ENCODE peak calls at places on chromosomes 4 and X, in four cellular contexts. One of them, this sample, is unnamed.

GRCh38 chr4:150828159-150828558 is 186.9 kb downstream of the LRBA start:
- DNase-seq in K562: no peak
- DNase-seq in GM12878: peak
- DNase-seq in HL-60: no peak
- DNase-seq in this sample: no peak

GRCh38 chr4:8165374-8165896 is 6.8 kb upstream of the ABLIM2 start:
- DNase-seq in HL-60: no peak
- DNase-seq in K562: no peak
- DNase-seq in GM12878: no peak
- DNase-seq in this sample: no peak

GRCh38 chrX:67288958-67289641 is 254.7 kb upstream of the AR start:
- DNase-seq in HL-60: no peak
- DNase-seq in GM12878: no peak
- DNase-seq in K562: no peak
- DNase-seq in this sample: no peak

GRCh38 chrX:46573896-46574336 is 351 bp downstream of the CHST7 start:
- DNase-seq in K562: no peak
- DNase-seq in GM12878: no peak
- DNase-seq in HL-60: no peak
- DNase-seq in this sample: no peak

GRCh38 chr4:26455571-26455970 is 34.7 kb downstream of the CCKAR start:
- DNase-seq in GM12878: no peak
- DNase-seq in K562: no peak
- DNase-seq in HL-60: no peak
- DNase-seq in this sample: no peak

GRCh38 chr4:14092741-14093140 is 465.2 kb upstream of the BOD1L1 start:
- DNase-seq in HL-60: no peak
- DNase-seq in K562: no peak
- DNase-seq in GM12878: no peak
- DNase-seq in this sample: no peak

GRCh38 chrX:19875051-19875432 is 12.4 kb downstream of the SH3KBP1 start:
- DNase-seq in K562: no peak
- DNase-seq in HL-60: no peak
- DNase-seq in GM12878: no peak
- DNase-seq in this sample: no peak

GRCh38 chrX:153600032-153600373 is 1.1 kb upstream of the CCNQ start:
- DNase-seq in K562: no peak
- DNase-seq in GM12878: no peak
- DNase-seq in HL-60: no peak
- DNase-seq in this sample: no peak

GRCh38 chr4:152784490-152785195 is 4.9 kb downstream of the ARFIP1 start:
- DNase-seq in HL-60: peak
- DNase-seq in GM12878: no peak
- DNase-seq in K562: peak
- DNase-seq in this sample: no peak

DNA sequence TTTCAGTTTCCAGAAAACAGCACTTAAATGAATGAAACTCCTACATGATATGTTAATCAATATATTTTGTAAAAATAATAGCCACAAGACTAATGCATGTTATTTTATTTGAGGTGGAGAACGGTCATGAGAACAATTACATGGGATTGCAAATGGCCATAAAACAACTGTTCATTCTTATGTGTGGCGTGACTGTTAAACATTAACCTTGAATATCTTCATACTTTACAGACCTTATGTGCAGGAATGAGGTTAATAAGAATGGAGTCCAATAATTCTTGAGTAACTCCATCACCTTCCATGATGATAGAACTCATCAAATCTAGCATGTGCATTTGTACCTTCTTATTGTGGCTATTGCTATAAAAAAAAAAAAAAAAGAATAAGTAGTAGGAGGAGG is 55.3 kb downstream of the PDS5A start:
- DNase-seq in GM12878: no peak
- DNase-seq in K562: no peak
- DNase-seq in HL-60: no peak
- DNase-seq in this sample: no peak
- TF ChIP-seq SPI1 in GM12878: no peak
- TF ChIP-seq SPI1 in K562: no peak
- TF ChIP-seq SPI1 in HL-60: no peak
- TF ChIP-seq SPI1 in this sample: no peak

GRCh38 chrX:39772057-39772832 is 325.5 kb downstream of the BCOR start:
- DNase-seq in HL-60: peak
- DNase-seq in K562: peak
- DNase-seq in GM12878: no peak
- DNase-seq in this sample: no peak
- TF ChIP-seq SPI1 in HL-60: peak
- TF ChIP-seq SPI1 in K562: no peak
- TF ChIP-seq SPI1 in GM12878: no peak
- TF ChIP-seq SPI1 in this sample: no peak

DNA sequence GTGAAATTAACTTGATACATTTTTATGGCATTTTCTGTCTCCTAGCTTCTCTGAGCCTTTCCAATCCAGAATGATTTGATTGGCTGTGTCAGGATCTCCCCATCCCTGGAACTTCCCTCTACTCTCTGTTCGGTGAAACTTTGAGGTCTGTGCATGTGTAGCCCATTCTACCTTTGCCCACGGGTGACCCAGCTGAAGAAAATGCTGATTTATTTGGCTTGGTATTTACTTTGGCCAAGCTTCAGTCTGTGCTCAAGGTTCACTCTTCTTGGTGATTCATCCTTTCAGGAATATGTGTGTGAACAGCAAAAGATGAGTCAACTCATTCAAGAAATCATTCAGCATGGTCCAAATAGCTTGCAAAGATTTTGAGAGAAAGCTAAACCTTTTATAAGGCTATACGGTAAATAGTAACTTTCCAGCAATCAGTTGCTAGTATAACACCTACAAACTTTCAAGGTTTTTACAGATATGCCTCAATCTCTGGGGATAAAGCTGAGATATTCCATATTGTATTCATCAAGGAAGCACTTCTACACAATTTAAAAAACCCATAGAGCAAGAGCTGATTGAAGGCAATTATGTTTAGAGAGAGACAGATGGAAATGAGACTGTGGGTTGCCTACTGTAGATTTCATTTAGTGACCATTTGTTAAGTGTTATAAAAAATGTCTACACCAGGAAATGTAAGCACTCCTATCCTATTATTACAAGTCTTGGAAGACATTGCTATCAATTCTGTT is 233.9 kb upstream of the CXXC4 start:
- DNase-seq in K562: no peak
- DNase-seq in HL-60: no peak
- DNase-seq in GM12878: no peak
- DNase-seq in this sample: no peak
- TF ChIP-seq SPI1 in K562: no peak
- TF ChIP-seq SPI1 in HL-60: no peak
- TF ChIP-seq SPI1 in GM12878: no peak
- TF ChIP-seq SPI1 in this sample: no peak

DNA sequence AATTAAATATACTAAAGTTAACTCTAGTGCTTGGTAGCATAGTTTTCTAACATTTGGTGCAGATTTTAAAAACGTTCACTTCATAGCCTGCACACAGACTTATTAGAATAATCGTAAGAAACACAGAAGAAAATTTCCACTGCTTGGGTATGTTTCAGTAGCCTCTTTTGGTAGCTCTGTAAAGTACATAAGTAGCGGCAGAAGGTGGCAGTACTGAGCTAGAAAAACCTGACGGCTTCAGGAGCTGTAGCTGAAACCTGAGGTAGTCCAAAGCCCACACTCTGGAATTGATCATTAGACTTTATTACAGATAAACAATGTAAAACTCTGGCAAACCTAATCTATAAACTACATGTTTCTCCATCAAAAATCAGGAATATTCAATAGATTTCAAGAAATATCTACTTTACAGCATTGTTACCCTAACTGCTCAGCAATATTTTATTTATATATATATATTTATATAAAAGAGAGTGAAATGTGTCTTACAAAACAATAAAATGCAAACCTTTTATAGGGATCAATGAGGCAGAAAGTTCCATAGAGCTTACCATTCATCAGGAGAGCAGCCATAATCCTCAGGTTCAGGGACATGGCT is 88.2 kb downstream of the ATP8A1 start:
- DNase-seq in GM12878: peak
- DNase-seq in K562: peak
- DNase-seq in HL-60: peak
- DNase-seq in this sample: peak
- TF ChIP-seq SPI1 in GM12878: no peak
- TF ChIP-seq SPI1 in K562: no peak
- TF ChIP-seq SPI1 in HL-60: no peak
- TF ChIP-seq SPI1 in this sample: no peak

GRCh38 chr4:55397521-55398321 is 2.0 kb downstream of the TMEM165 start:
- DNase-seq in K562: no peak
- DNase-seq in GM12878: no peak
- DNase-seq in HL-60: peak
- DNase-seq in this sample: no peak

GRCh38 chr4:55395529-55396304 is at the start of gene TMEM165:
- DNase-seq in HL-60: peak
- DNase-seq in K562: peak
- DNase-seq in GM12878: peak
- DNase-seq in this sample: peak

GRCh38 chr4:55395218-55395528 is 584 bp upstream of the TMEM165 start:
- DNase-seq in GM12878: no peak
- DNase-seq in HL-60: no peak
- DNase-seq in K562: no peak
- DNase-seq in this sample: no peak

GRCh38 chr4:55397024-55397520 is 1.3 kb downstream of the TMEM165 start:
- DNase-seq in GM12878: no peak
- DNase-seq in HL-60: no peak
- DNase-seq in K562: no peak
- DNase-seq in this sample: no peak

DNA sequence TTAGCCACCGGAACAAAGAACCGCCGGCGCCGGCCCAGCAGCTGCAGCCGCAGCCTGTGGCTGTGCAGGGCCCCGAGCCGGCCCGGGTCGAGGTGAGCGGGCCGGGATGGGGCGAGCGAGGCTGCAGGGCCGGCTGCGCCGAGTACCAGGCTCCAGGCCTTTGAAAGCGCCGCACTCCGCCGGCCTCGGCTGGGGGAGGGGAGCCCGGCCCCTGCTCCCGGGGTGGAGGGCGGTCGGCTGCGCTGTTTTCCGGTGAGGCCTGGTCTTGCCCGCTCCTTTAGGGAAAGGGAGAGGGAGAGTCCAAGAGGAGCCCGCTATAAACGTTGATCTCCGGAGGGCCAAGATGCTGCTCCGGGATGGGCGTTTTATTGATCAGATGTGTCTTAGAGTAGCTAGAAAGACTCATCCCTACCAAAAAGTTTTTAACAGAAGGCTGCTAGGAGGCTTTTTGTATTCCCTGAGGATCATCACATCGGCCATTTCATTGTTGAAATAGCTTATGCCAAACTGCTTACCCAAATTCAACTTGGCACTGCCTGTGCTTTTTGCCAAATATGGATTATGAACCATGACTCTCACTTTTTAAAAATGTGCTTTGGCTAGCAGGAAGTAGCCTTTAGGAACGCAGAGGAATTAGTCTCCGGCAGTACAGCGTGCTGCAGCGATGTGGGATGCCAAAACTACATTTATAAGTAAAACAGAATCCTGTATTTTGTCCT is 707 bp downstream of the TMEM165 start:
- DNase-seq in K562: peak
- DNase-seq in HL-60: no peak
- DNase-seq in GM12878: no peak
- DNase-seq in this sample: peak
- TF ChIP-seq SPI1 in K562: no peak
- TF ChIP-seq SPI1 in HL-60: no peak
- TF ChIP-seq SPI1 in GM12878: no peak
- TF ChIP-seq SPI1 in this sample: no peak

DNA sequence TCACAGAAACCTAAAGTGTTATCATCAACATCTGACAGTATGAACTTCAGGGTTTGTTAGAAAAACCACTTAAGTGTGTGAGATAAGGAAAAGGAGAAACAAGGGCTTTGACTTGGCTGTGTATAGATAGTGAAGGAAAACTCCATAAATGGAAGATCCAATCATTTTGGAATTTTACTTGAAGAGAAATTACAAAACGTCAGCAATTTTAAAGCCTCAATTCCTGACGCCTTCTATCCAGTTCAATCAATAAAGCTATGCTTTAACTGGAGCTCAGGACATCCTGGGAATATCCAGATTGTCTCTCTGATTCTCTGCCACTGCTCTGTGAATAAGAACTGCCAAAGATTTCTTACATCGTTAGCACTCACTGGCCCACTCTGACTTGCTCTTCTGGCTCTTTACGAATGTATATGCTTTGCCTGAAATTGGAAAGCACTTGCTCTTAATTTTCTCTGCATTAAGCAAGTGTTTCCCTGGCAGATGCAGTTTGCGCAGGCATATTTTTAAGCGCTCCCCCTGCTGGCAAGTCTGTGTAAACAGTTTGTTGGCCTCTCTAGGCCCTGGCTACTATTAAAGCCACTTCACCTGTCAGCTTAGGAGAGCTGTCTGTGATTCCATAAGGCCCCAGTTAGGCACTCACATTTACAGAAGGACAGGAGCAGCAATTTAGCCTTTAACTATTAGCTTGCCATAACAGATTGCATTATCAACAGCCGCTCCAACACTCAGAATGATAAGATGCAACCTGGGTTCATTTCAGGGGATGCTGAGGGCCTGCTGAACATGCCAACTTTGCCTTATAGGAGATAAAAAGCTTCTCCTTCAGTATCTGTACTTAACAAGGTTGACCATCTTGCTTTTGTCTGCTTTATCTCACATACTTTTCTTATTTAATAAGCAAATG is 251.4 kb upstream of the DDX53 start:
- DNase-seq in GM12878: no peak
- DNase-seq in K562: peak
- DNase-seq in HL-60: peak
- DNase-seq in this sample: peak
- TF ChIP-seq SPI1 in GM12878: no peak
- TF ChIP-seq SPI1 in K562: no peak
- TF ChIP-seq SPI1 in HL-60: no peak
- TF ChIP-seq SPI1 in this sample: no peak

DNA sequence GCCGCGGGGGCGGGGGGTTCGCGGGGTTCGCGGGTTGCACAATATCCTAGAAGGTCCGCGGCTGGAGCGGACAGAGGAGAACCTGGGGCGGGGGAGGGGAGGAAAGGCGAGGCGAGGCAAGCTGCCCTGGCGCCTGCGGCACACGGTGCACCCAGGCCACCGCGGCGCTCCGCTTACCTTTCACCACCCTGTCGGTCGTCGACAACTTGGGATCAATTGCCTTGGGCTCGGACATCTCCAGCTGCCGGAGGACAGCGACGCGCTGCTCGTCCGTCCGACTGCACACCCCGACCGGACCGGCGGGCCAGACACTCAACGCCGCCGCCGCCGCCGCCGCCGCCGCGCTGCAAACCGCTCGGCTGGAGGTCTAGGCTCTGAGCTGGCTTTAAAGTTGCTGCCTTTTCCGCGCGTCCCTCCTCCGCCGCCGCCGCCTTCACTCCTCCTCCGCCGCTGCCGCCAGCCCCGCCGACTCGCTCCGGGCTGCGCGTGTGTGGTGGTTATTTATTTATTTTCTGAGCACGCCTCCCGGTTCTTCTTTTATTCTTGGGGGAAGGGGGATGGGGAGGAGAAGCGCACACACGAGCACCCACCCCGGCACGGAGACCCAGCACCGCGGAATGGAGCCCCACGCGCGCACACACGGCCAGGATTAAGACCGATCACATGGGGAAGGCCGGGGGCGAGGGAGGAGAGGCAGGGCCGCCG is 612 bp downstream of the PPP3CA start:
- DNase-seq in HL-60: peak
- DNase-seq in GM12878: no peak
- DNase-seq in K562: peak
- DNase-seq in this sample: peak
- TF ChIP-seq SPI1 in HL-60: peak
- TF ChIP-seq SPI1 in GM12878: no peak
- TF ChIP-seq SPI1 in K562: no peak
- TF ChIP-seq SPI1 in this sample: peak

This sample was measured in GM12891.